ENCODE peak calls at places on chromosomes 2 and 18, in six cellular contexts. C is mesenchymal stem cell; Q is iris pigment epithelial cell; E is activated CD8-positive, alpha-beta memory T cell treated with anti-CD3 and anti-CD28 coated beads for 4 hours; U is ACHN; G is hepatocyte. X is an unnamed sample.

GRCh38 chr18:36031903-36032302 is 35.5 kb downstream of the RPRD1A start:
- DNase-seq in U (no peak), G (no peak), C (no peak), E (no peak), Q (no peak), X (no peak)

GRCh38 chr2:16664052-16664731 is 1.4 kb downstream of the CYRIA start:
- DNase-seq in E (no peak), U (peak; percentile 88), G (peak; percentile 70), Q (peak; percentile 94), C (peak; percentile 96), X (no peak)

GRCh38 chr2:175309799-175310198 is 128.3 kb upstream of the ATP5MC3 start:
- DNase-seq in Q (peak; percentile 22), E (no peak), U (peak; percentile 50), C (peak; percentile 25), G (peak; percentile 70), X (peak; percentile 41)

GRCh38 chr2:148569221-148569620 is 75.3 kb upstream of the EPC2 start:
- DNase-seq in G (no peak), Q (no peak), C (no peak), E (no peak), U (no peak), X (no peak)

GRCh38 chr2:174681983-174682577 is 82.2 kb downstream of the CHRNA1 start:
- DNase-seq in Q (peak; percentile 31), C (peak; percentile 60), E (no peak), G (peak; percentile 51), U (peak; percentile 41), X (peak; percentile 61)

GRCh38 chr2:12428324-12428723 is 288.4 kb upstream of the TRIB2 start:
- DNase-seq in Q (no peak), U (no peak), G (no peak), C (peak; percentile 70), E (no peak), X (peak; percentile 38)

GRCh38 chr2:182301093-182301492 is 125.7 kb downstream of the PDE1A start:
- DNase-seq in C (no peak), Q (no peak), E (no peak), U (peak; percentile 16), G (no peak), X (peak; percentile 5)

GRCh38 chr18:7205346-7205745 is 25.5 kb upstream of the LRRC30 start:
- DNase-seq in Q (peak; percentile 63), U (no peak), G (no peak), E (no peak), C (no peak), X (peak; percentile 15)

GRCh38 chr2:103166406-103167324 is 404.8 kb downstream of the TMEM182 start:
- DNase-seq in Q (no peak), C (no peak), E (no peak), U (peak; percentile 67), G (peak; percentile 36), X (no peak)

GRCh38 chr18:34122724-34123334 is 101.9 kb downstream of the NOL4 start:
- DNase-seq in Q (peak; percentile 57), G (peak; percentile 80), U (peak; percentile 70), C (peak; percentile 70), E (no peak), X (peak; percentile 44)